ENCODE peak calls at places on chromosomes 4 and X, in six cellular contexts. D, G, Q, K, C and A are unnamed samples.
A peak's percentile ranks its signal among the peaks of the same experiment; 100 is the strongest.

GRCh38 chr4:148116264-148116663 is 325.9 kb downstream of the NR3C2 start:
- DNase-seq in D (no peak), G (no peak), Q (no peak), K (no peak), C (no peak), A (peak; percentile 23)

GRCh38 chr4:74449571-74450297 is 4.8 kb downstream of the AREG start:
- DNase-seq in D (no peak), G (no peak), Q (no peak), K (no peak), C (no peak), A (peak; percentile 39)

GRCh38 chrX:10280061-10280460 is 123.3 kb downstream of the CLCN4 start:
- DNase-seq in D (no peak), G (no peak), Q (no peak), K (no peak), C (no peak), A (no peak)

GRCh38 chr4:86043755-86044592 is 315.9 kb downstream of the MAPK10 start:
- DNase-seq in D (peak; percentile 37), G (no peak), Q (peak; percentile 67), K (no peak), C (peak; percentile 18), A (peak; percentile 44)

GRCh38 chrX:154352012-154352401 is 22.4 kb downstream of the FLNA start:
- DNase-seq in D (no peak), G (no peak), Q (peak; percentile 0), K (no peak), C (no peak), A (no peak)

GRCh38 chr4:47561331-47561730 is 76.3 kb downstream of the ATP10D start:
- DNase-seq in D (no peak), G (no peak), Q (no peak), K (no peak), C (no peak), A (no peak)

GRCh38 chr4:7044415-7044930 is 1.3 kb downstream of the TADA2B start:
- DNase-seq in D (no peak), G (peak; percentile 22), Q (peak; percentile 18), K (no peak), C (no peak), A (peak; percentile 12)

GRCh38 chr4:185269286-185269685 is 59.9 kb downstream of the SNX25 start:
- DNase-seq in D (no peak), G (no peak), Q (no peak), K (no peak), C (no peak), A (no peak)

GRCh38 chr4:105979506-105979905 is 84.2 kb downstream of the NPNT start:
- DNase-seq in D (no peak), G (no peak), Q (no peak), K (no peak), C (no peak), A (peak; percentile 56)

GRCh38 chr4:55931833-55932232 is 16.9 kb upstream of the CEP135 start:
- DNase-seq in D (no peak), G (no peak), Q (no peak), K (no peak), C (no peak), A (peak; percentile 42)

GRCh38 chr4:25727711-25728493 is 72.3 kb downstream of the SLC34A2 start:
- DNase-seq in D (no peak), G (no peak), Q (no peak), K (no peak), C (no peak), A (no peak)

GRCh38 chr4:66906314-66906713 is 639.0 kb downstream of the CENPC start:
- DNase-seq in D (no peak), G (no peak), Q (peak; percentile 38), K (no peak), C (no peak), A (no peak)

GRCh38 chrX:115624916-115625315 is 63.9 kb downstream of the PLS3 start:
- DNase-seq in D (no peak), G (no peak), Q (no peak), K (no peak), C (no peak), A (no peak)

GRCh38 chrX:150167482-150168324 is 195.4 kb upstream of the MAMLD1 start:
- DNase-seq in D (no peak), G (no peak), Q (no peak), K (no peak), C (no peak), A (no peak)

GRCh38 chr4:6783111-6783981 is 819 bp downstream of the KIAA0232 start:
- DNase-seq in D (peak; percentile 52), G (peak; percentile 89), Q (peak; percentile 96), K (peak; percentile 91), C (peak; percentile 97), A (peak; percentile 82)

GRCh38 chr4:105350859-105351494 is 122.9 kb downstream of the PPA2 start:
- DNase-seq in D (no peak), G (no peak), Q (no peak), K (no peak), C (no peak), A (no peak)

GRCh38 chr4:103482893-103483292 is 236.9 kb downstream of the TACR3 start:
- DNase-seq in D (no peak), G (no peak), Q (no peak), K (no peak), C (no peak), A (no peak)

GRCh38 chrX:16748425-16748824 is 29.0 kb downstream of the SYAP1 start:
- DNase-seq in D (no peak), G (no peak), Q (no peak), K (no peak), C (no peak), A (no peak)

GRCh38 chr4:114076865-114077264 is 97.4 kb upstream of the ARSJ start:
- DNase-seq in D (no peak), G (no peak), Q (no peak), K (no peak), C (no peak), A (peak; percentile 1)

GRCh38 chrX:54447461-54447860 is 7.3 kb downstream of the TSR2 start:
- DNase-seq in D (no peak), G (no peak), Q (peak; percentile 5), K (no peak), C (no peak), A (no peak)

GRCh38 chr4:54737421-54737820 is 79.7 kb downstream of the KIT start:
- DNase-seq in D (no peak), G (no peak), Q (no peak), K (no peak), C (no peak), A (no peak)

GRCh38 chr4:150098214-150098613 is 20.0 kb downstream of the DCLK2 start:
- DNase-seq in D (no peak), G (no peak), Q (no peak), K (no peak), C (no peak), A (no peak)

GRCh38 chrX:24515447-24515846 is 50.4 kb downstream of the PDK3 start:
- DNase-seq in D (no peak), G (no peak), Q (peak; percentile 27), K (no peak), C (no peak), A (no peak)

GRCh38 chr4:44194365-44194764 is 254.2 kb downstream of the KCTD8 start:
- DNase-seq in D (no peak), G (no peak), Q (no peak), K (no peak), C (no peak), A (no peak)

GRCh38 chr4:140174535-140174934 is 20.6 kb upstream of the MAML3 start:
- DNase-seq in D (no peak), G (no peak), Q (no peak), K (no peak), C (no peak), A (no peak)

GRCh38 chr4:128376958-128377357 is 89.3 kb upstream of the PGRMC2 start:
- DNase-seq in D (no peak), G (no peak), Q (no peak), K (no peak), C (no peak), A (no peak)

GRCh38 chr4:164977243-164978164 is at the start of gene TRIM61:
- DNase-seq in D (no peak), G (no peak), Q (peak; percentile 64), K (no peak), C (peak; percentile 39), A (no peak)

GRCh38 chr4:189940178-189941004 is at the start of gene FRG1:
- DNase-seq in D (peak; percentile 87), G (peak; percentile 92), Q (peak; percentile 93), K (peak; percentile 97), C (peak; percentile 88), A (peak; percentile 96)

GRCh38 chr4:25449270-25449669 is 72.2 kb downstream of the ANAPC4 start:
- DNase-seq in D (no peak), G (no peak), Q (no peak), K (no peak), C (no peak), A (peak; percentile 29)

GRCh38 chrX:107204063-107204605 is 2.1 kb downstream of the NUP62CL start:
- DNase-seq in D (no peak), G (no peak), Q (no peak), K (no peak), C (no peak), A (no peak)

GRCh38 chr4:112058433-112058832 is 86.8 kb upstream of the FAM241A start:
- DNase-seq in D (no peak), G (no peak), Q (no peak), K (no peak), C (no peak), A (peak; percentile 43)

GRCh38 chrX:79524642-79525041 is 157.5 kb upstream of the ITM2A start:
- DNase-seq in D (no peak), G (no peak), Q (no peak), K (no peak), C (no peak), A (no peak)
- TF ChIP-seq CTCF in D (peak; percentile 9), G (no peak), Q (no peak), K (no peak), C (no peak), A (no peak)

DNA sequence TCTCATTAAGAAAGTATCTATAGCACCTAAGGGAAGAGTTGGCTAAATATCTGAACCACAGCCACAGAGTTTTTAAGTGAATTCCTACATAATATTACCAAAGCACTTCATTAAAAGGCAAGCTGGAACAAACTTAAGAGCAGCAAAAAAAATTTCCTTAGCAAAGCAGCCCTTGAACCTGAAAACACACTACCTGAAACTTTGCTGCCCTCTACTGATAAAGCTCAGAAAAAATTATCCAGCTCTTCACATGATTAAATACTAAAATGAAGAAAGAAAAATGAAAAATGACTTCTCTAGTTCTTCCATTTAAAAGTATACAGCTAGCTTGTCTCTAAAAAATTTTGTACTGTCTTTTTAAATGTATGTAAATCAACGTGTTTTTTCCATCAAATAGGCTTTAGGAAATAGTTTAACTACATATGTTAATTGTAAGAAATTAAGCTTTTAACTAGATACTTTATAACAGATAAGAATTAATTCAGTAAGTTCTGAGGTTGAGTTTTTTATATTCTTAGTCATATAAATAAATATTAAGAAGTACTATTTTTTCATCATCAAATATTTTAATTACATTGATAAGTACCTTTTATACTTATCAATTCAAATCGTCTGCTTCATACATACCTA is 156.1 kb downstream of the STPG2 start:
- DNase-seq in D (peak; percentile 44), G (no peak), Q (peak; percentile 54), K (no peak), C (no peak), A (peak; percentile 8)
- TF ChIP-seq CTCF in D (peak; percentile 36), G (peak; percentile 40), Q (peak; percentile 36), K (no peak), C (no peak), A (peak; percentile 62)

GRCh38 chrX:38985375-38985774 is 184.1 kb downstream of the MID1IP1 start:
- DNase-seq in D (no peak), G (no peak), Q (peak; percentile 36), K (no peak), C (peak; percentile 28), A (no peak)
- TF ChIP-seq CTCF in D (no peak), G (peak; percentile 35), Q (peak; percentile 30), K (no peak), C (peak; percentile 23), A (peak; percentile 56)

GRCh38 chr4:136395212-136395722 is 1137.0 kb downstream of the PCDH18 start:
- DNase-seq in D (no peak), G (no peak), Q (no peak), K (no peak), C (no peak), A (no peak)

GRCh38 chr4:136400829-136401228 is 1131.5 kb downstream of the PCDH18 start:
- DNase-seq in D (no peak), G (no peak), Q (no peak), K (no peak), C (no peak), A (no peak)
- TF ChIP-seq CTCF in D (no peak), G (no peak), Q (no peak), K (no peak), C (no peak), A (no peak)